ENCODE peak calls at places on chromosomes 3 and 15, in six cellular contexts. One of them, this sample, is unnamed.

GRCh38 chr3:79598594-79598993 is 169.2 kb downstream of the ROBO1 start:
- DNase-seq in ovary: no peak
- DNase-seq in lung: no peak
- DNase-seq in naive thymus-derived CD4-positive, alpha-beta T cell: no peak
- DNase-seq in mammary epithelial cell: no peak
- DNase-seq in RWPE2: no peak
- DNase-seq in this sample: no peak

GRCh38 chr3:183988216-183988790 is 29.4 kb downstream of the ABCC5 start:
- DNase-seq in ovary: peak; percentile 41
- DNase-seq in lung: no peak
- DNase-seq in naive thymus-derived CD4-positive, alpha-beta T cell: no peak
- DNase-seq in mammary epithelial cell: no peak
- DNase-seq in RWPE2: no peak
- DNase-seq in this sample: no peak

GRCh38 chr15:79130535-79131130 is 40.1 kb upstream of the RASGRF1 start:
- DNase-seq in ovary: no peak
- DNase-seq in lung: no peak
- DNase-seq in naive thymus-derived CD4-positive, alpha-beta T cell: no peak
- DNase-seq in mammary epithelial cell: no peak
- DNase-seq in RWPE2: no peak
- DNase-seq in this sample: no peak

GRCh38 chr15:80996247-80996646 is 4.5 kb upstream of the TLNRD1 start:
- DNase-seq in ovary: no peak
- DNase-seq in lung: no peak
- DNase-seq in naive thymus-derived CD4-positive, alpha-beta T cell: no peak
- DNase-seq in mammary epithelial cell: peak; percentile 14
- DNase-seq in RWPE2: no peak
- DNase-seq in this sample: no peak

GRCh38 chr15:85044251-85044853 is 62.7 kb downstream of the PDE8A start:
- DNase-seq in ovary: peak; percentile 57
- DNase-seq in lung: peak; percentile 46
- DNase-seq in naive thymus-derived CD4-positive, alpha-beta T cell: peak; percentile 28
- DNase-seq in mammary epithelial cell: peak; percentile 40
- DNase-seq in RWPE2: no peak
- DNase-seq in this sample: no peak

GRCh38 chr3:39917060-39917773 is 107.8 kb downstream of the MYRIP start:
- DNase-seq in ovary: no peak
- DNase-seq in lung: no peak
- DNase-seq in naive thymus-derived CD4-positive, alpha-beta T cell: no peak
- DNase-seq in mammary epithelial cell: peak; percentile 68
- DNase-seq in RWPE2: no peak
- DNase-seq in this sample: no peak

GRCh38 chr3:100059472-100059871 is 54.8 kb downstream of the FILIP1L start:
- DNase-seq in ovary: no peak
- DNase-seq in lung: no peak
- DNase-seq in naive thymus-derived CD4-positive, alpha-beta T cell: no peak
- DNase-seq in mammary epithelial cell: no peak
- DNase-seq in RWPE2: no peak
- DNase-seq in this sample: no peak

GRCh38 chr3:43217633-43218032 is 68.7 kb upstream of the SNRK start:
- DNase-seq in ovary: no peak
- DNase-seq in lung: no peak
- DNase-seq in naive thymus-derived CD4-positive, alpha-beta T cell: no peak
- DNase-seq in mammary epithelial cell: peak; percentile 12
- DNase-seq in RWPE2: no peak
- DNase-seq in this sample: no peak

GRCh38 chr3:194089357-194090177 is 46.4 kb upstream of the HES1 start:
- DNase-seq in ovary: peak; percentile 87
- DNase-seq in lung: peak; percentile 92
- DNase-seq in naive thymus-derived CD4-positive, alpha-beta T cell: no peak
- DNase-seq in mammary epithelial cell: peak; percentile 100
- DNase-seq in RWPE2: peak; percentile 98
- DNase-seq in this sample: no peak

GRCh38 chr3:194306109-194306686 is 44.9 kb downstream of the CPN2 start:
- DNase-seq in ovary: peak; percentile 24
- DNase-seq in lung: no peak
- DNase-seq in naive thymus-derived CD4-positive, alpha-beta T cell: peak; percentile 54
- DNase-seq in mammary epithelial cell: no peak
- DNase-seq in RWPE2: peak; percentile 21
- DNase-seq in this sample: no peak

GRCh38 chr3:178352300-178353021 is 183.8 kb upstream of the KCNMB2 start:
- DNase-seq in ovary: no peak
- DNase-seq in lung: no peak
- DNase-seq in naive thymus-derived CD4-positive, alpha-beta T cell: no peak
- DNase-seq in mammary epithelial cell: peak; percentile 25
- DNase-seq in RWPE2: no peak
- DNase-seq in this sample: no peak

GRCh38 chr3:156831006-156831405 is 4.9 kb downstream of the LEKR1 start:
- DNase-seq in ovary: no peak
- DNase-seq in lung: no peak
- DNase-seq in naive thymus-derived CD4-positive, alpha-beta T cell: no peak
- DNase-seq in mammary epithelial cell: no peak
- DNase-seq in RWPE2: no peak
- DNase-seq in this sample: no peak

GRCh38 chr3:151460774-151461450 is at the start of gene IGSF10:
- DNase-seq in ovary: peak; percentile 57
- DNase-seq in lung: peak; percentile 41
- DNase-seq in naive thymus-derived CD4-positive, alpha-beta T cell: no peak
- DNase-seq in mammary epithelial cell: no peak
- DNase-seq in RWPE2: no peak
- DNase-seq in this sample: no peak

GRCh38 chr15:96264351-96264798 is 66.1 kb upstream of the NR2F2 start:
- DNase-seq in ovary: no peak
- DNase-seq in lung: peak; percentile 79
- DNase-seq in naive thymus-derived CD4-positive, alpha-beta T cell: no peak
- DNase-seq in mammary epithelial cell: peak; percentile 99
- DNase-seq in RWPE2: no peak
- DNase-seq in this sample: no peak

GRCh38 chr3:150319900-150320299 is 88.2 kb upstream of the TSC22D2 start:
- DNase-seq in ovary: no peak
- DNase-seq in lung: no peak
- DNase-seq in naive thymus-derived CD4-positive, alpha-beta T cell: no peak
- DNase-seq in mammary epithelial cell: peak; percentile 98
- DNase-seq in RWPE2: peak; percentile 59
- DNase-seq in this sample: no peak

GRCh38 chr3:194283218-194284006 is 67.7 kb downstream of the CPN2 start:
- DNase-seq in ovary: peak; percentile 16
- DNase-seq in lung: no peak
- DNase-seq in naive thymus-derived CD4-positive, alpha-beta T cell: no peak
- DNase-seq in mammary epithelial cell: no peak
- DNase-seq in RWPE2: peak; percentile 15
- DNase-seq in this sample: no peak

GRCh38 chr3:152491922-152492321 is 223.2 kb downstream of the MBNL1 start:
- DNase-seq in ovary: no peak
- DNase-seq in lung: no peak
- DNase-seq in naive thymus-derived CD4-positive, alpha-beta T cell: no peak
- DNase-seq in mammary epithelial cell: no peak
- DNase-seq in RWPE2: no peak
- DNase-seq in this sample: no peak

GRCh38 chr15:59814409-59814808 is 125.3 kb upstream of the BNIP2 start:
- DNase-seq in ovary: no peak
- DNase-seq in lung: no peak
- DNase-seq in naive thymus-derived CD4-positive, alpha-beta T cell: peak; percentile 62
- DNase-seq in mammary epithelial cell: no peak
- DNase-seq in RWPE2: no peak
- DNase-seq in this sample: no peak

GRCh38 chr3:131283862-131284261 is 97.7 kb upstream of the NUDT16 start:
- DNase-seq in ovary: no peak
- DNase-seq in lung: no peak
- DNase-seq in naive thymus-derived CD4-positive, alpha-beta T cell: no peak
- DNase-seq in mammary epithelial cell: no peak
- DNase-seq in RWPE2: no peak
- DNase-seq in this sample: no peak

GRCh38 chr3:196619213-196619612 is 20.3 kb upstream of the NRROS start:
- DNase-seq in ovary: no peak
- DNase-seq in lung: no peak
- DNase-seq in naive thymus-derived CD4-positive, alpha-beta T cell: no peak
- DNase-seq in mammary epithelial cell: no peak
- DNase-seq in RWPE2: no peak
- DNase-seq in this sample: no peak

GRCh38 chr15:101172421-101173097 is 79.3 kb downstream of the CHSY1 start:
- DNase-seq in ovary: no peak
- DNase-seq in lung: no peak
- DNase-seq in naive thymus-derived CD4-positive, alpha-beta T cell: no peak
- DNase-seq in mammary epithelial cell: no peak
- DNase-seq in RWPE2: peak; percentile 64
- DNase-seq in this sample: no peak

GRCh38 chr15:83436513-83437158 is 10.5 kb upstream of the SH3GL3 start:
- DNase-seq in ovary: no peak
- DNase-seq in lung: no peak
- DNase-seq in naive thymus-derived CD4-positive, alpha-beta T cell: no peak
- DNase-seq in mammary epithelial cell: peak; percentile 61
- DNase-seq in RWPE2: no peak
- DNase-seq in this sample: no peak

GRCh38 chr3:126081618-126082333 is 2.1 kb downstream of the SLC41A3 start:
- DNase-seq in ovary: no peak
- DNase-seq in lung: peak; percentile 58
- DNase-seq in naive thymus-derived CD4-positive, alpha-beta T cell: no peak
- DNase-seq in mammary epithelial cell: peak; percentile 79
- DNase-seq in RWPE2: no peak
- DNase-seq in this sample: peak; percentile 97

GRCh38 chr3:124207077-124207476 is 215.2 kb upstream of the ROPN1 start:
- DNase-seq in ovary: no peak
- DNase-seq in lung: no peak
- DNase-seq in naive thymus-derived CD4-positive, alpha-beta T cell: no peak
- DNase-seq in mammary epithelial cell: no peak
- DNase-seq in RWPE2: no peak
- DNase-seq in this sample: peak; percentile 69

GRCh38 chr3:41274944-41275668 is 75.8 kb downstream of the CTNNB1 start:
- DNase-seq in ovary: no peak
- DNase-seq in lung: no peak
- DNase-seq in naive thymus-derived CD4-positive, alpha-beta T cell: no peak
- DNase-seq in mammary epithelial cell: peak; percentile 73
- DNase-seq in RWPE2: no peak
- DNase-seq in this sample: no peak

GRCh38 chr3:9870978-9871377 is 9.1 kb downstream of the CIDEC start:
- DNase-seq in ovary: no peak
- DNase-seq in lung: no peak
- DNase-seq in naive thymus-derived CD4-positive, alpha-beta T cell: no peak
- DNase-seq in mammary epithelial cell: peak; percentile 57
- DNase-seq in RWPE2: no peak
- DNase-seq in this sample: no peak

DNA sequence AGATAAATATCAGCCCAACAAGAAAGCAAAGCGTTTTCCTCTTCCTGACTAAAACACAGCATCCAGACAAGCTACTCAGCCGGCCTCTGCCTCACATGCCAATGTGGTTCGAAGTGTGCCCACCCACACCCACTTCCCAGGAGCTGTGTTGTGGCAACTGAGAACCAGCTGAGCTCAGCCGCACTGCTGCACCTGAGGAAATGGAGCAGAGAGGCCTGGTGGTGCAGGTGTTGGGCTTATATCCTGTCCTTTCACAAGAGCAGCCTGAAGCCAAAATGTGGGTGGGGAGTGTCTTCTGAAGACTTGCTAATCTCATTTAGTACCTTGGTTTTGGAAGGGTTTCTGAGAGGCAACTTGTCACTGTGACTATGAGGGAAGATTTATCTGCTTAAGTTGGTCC is 23.0 kb upstream of the RETNLB start:
- DNase-seq in ovary: no peak
- DNase-seq in lung: no peak
- DNase-seq in naive thymus-derived CD4-positive, alpha-beta T cell: peak; percentile 10
- DNase-seq in mammary epithelial cell: no peak
- DNase-seq in RWPE2: no peak
- DNase-seq in this sample: no peak
- H3K9me3 ChIP-seq in ovary: no peaks in the 10 kb centered on the region
- H3K9me3 ChIP-seq in lung: no peaks in the 10 kb centered on the region
- H3K9me3 ChIP-seq in naive thymus-derived CD4-positive, alpha-beta T cell: no peaks in the 10 kb centered on the region
- H3K9me3 ChIP-seq in mammary epithelial cell: no peaks in the 10 kb centered on the region
- H3K9me3 ChIP-seq in RWPE2: no peaks in the 10 kb centered on the region
- H3K9me3 ChIP-seq in this sample: no peaks in the 10 kb centered on the region

GRCh38 chr15:31366169-31366734 is 39.6 kb downstream of the KLF13 start:
- DNase-seq in ovary: peak; percentile 74
- DNase-seq in lung: no peak
- DNase-seq in naive thymus-derived CD4-positive, alpha-beta T cell: no peak
- DNase-seq in mammary epithelial cell: peak; percentile 32
- DNase-seq in RWPE2: no peak
- DNase-seq in this sample: no peak
- H3K4me3 ChIP-seq in ovary: peak overlapping the region; percentile 29
- H3K4me3 ChIP-seq in lung: no peak overlapping the region
- H3K4me3 ChIP-seq in naive thymus-derived CD4-positive, alpha-beta T cell: peak overlapping the region; percentile 36
- H3K4me3 ChIP-seq in mammary epithelial cell: no peak overlapping the region
- H3K4me3 ChIP-seq in RWPE2: no peak overlapping the region
- H3K4me3 ChIP-seq in this sample: peak overlapping the region; percentile 51

GRCh38 chr3:44729384-44729910 is at the start of gene ZNF501:
- DNase-seq in ovary: peak; percentile 92
- DNase-seq in lung: peak; percentile 93
- DNase-seq in naive thymus-derived CD4-positive, alpha-beta T cell: peak; percentile 74
- DNase-seq in mammary epithelial cell: peak; percentile 88
- DNase-seq in RWPE2: peak; percentile 92
- DNase-seq in this sample: no peak
- H3K9me3 ChIP-seq in ovary: peaks cover 31% of the 10 kb centered on the region
- H3K9me3 ChIP-seq in lung: peaks cover 38% of the 10 kb centered on the region
- H3K9me3 ChIP-seq in naive thymus-derived CD4-positive, alpha-beta T cell: no peaks in the 10 kb centered on the region
- H3K9me3 ChIP-seq in mammary epithelial cell: peaks cover 65% of the 10 kb centered on the region
- H3K9me3 ChIP-seq in RWPE2: peaks cover 31% of the 10 kb centered on the region
- H3K9me3 ChIP-seq in this sample: peaks cover 30% of the 10 kb centered on the region

DNA sequence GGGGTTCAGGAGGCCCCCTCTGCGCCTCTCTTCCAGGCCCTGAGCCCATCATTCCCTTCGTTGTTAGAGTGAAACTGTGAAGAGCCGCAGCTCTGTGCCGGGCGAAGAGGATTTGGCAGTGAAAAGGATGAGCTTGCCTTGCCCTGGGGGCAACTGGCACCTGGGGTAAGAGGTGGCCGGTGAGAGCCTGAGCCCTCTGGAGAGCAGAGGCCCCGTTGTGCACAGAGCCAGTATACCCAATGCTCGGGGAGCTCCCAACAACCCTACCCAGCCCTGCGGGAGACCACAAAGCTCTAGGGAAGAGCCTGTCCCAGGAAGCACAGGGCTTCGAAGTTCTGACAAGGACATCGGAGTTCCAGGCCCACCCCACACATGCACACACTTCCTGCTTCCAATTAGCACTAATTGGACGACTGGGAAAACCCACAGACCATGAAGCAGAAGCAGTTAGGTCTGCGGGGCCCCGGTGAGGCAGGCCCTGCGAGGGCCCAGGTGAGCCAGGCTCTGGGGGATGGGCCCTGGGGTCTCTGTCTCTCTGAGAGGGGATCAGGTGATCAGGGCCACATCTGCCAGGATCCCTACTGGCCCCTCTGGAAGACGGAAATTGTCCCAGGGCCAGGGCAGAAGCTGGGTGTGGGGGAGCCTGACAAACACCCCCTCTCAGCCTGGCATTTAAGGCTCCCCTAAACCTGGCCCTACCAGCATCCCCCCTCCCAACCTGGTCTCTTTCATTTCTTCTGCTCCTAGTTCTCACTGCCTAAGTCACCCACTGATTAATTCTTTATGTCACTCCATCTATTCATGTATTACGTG is 27.9 kb upstream of the SFMBT1 start:
- DNase-seq in ovary: peak; percentile 35
- DNase-seq in lung: no peak
- DNase-seq in naive thymus-derived CD4-positive, alpha-beta T cell: no peak
- DNase-seq in mammary epithelial cell: no peak
- DNase-seq in RWPE2: no peak
- DNase-seq in this sample: no peak
- H3K4me3 ChIP-seq in ovary: peak overlapping the region; percentile 58
- H3K4me3 ChIP-seq in lung: no peak overlapping the region
- H3K4me3 ChIP-seq in naive thymus-derived CD4-positive, alpha-beta T cell: peak overlapping the region; percentile 82
- H3K4me3 ChIP-seq in mammary epithelial cell: peak overlapping the region; percentile 44
- H3K4me3 ChIP-seq in RWPE2: no peak overlapping the region
- H3K4me3 ChIP-seq in this sample: peak overlapping the region; percentile 64

This sample was measured in vagina.